ENCODE peak calls at places on chromosome 5, in ten cellular contexts. K, P, S, A, T, Z, O, I, D and L are unnamed samples.

GRCh38 chr5:100161868-100162267 is 373.3 kb upstream of the FAM174A start:
- DNase-seq in D (no peak), Z (no peak), T (no peak), I (no peak), P (no peak), A (no peak), O (no peak), S (no peak), K (no peak), L (no peak)

GRCh38 chr5:107831612-107832395 is 161.1 kb upstream of the EFNA5 start:
- DNase-seq in D (no peak), Z (no peak), I (no peak), S (no peak), P (no peak), K (peak; percentile 74), T (peak; percentile 97), A (no peak), O (no peak), L (no peak)

GRCh38 chr5:61055434-61056006 is 106.7 kb downstream of the SMIM15 start:
- DNase-seq in I (peak; percentile 23), Z (peak; percentile 12), T (peak; percentile 58), P (peak; percentile 25), D (no peak), S (no peak), K (peak; percentile 20), A (peak; percentile 52), O (no peak), L (peak; percentile 27)

GRCh38 chr5:87132696-87133095 is 135.0 kb upstream of the RASA1 start:
- DNase-seq in I (no peak), D (no peak), Z (no peak), S (no peak), K (no peak), A (no peak), T (no peak), O (no peak), P (no peak), L (no peak)

GRCh38 chr5:55985181-55985580 is 9.6 kb downstream of the IL6ST start:
- DNase-seq in P (no peak), K (no peak), O (no peak), S (no peak), D (no peak), A (no peak), I (no peak), T (no peak), Z (no peak), L (no peak)

GRCh38 chr5:23012842-23013241 is 159.7 kb upstream of the CDH12 start:
- DNase-seq in S (no peak), K (no peak), I (no peak), D (no peak), O (no peak), A (no peak), T (no peak), Z (no peak), P (no peak), L (peak; percentile 15)

GRCh38 chr5:10513501-10514442 is 50.1 kb upstream of the ANKRD33B start:
- DNase-seq in S (peak; percentile 83), T (peak; percentile 96), I (no peak), K (peak; percentile 61), O (no peak), Z (no peak), P (peak; percentile 90), D (no peak), A (peak; percentile 52), L (no peak)

GRCh38 chr5:95043234-95043633 is 241.7 kb downstream of the MCTP1 start:
- DNase-seq in T (no peak), Z (no peak), P (no peak), I (no peak), O (no peak), D (no peak), A (no peak), K (no peak), S (no peak), L (no peak)

GRCh38 chr5:148984333-148984732 is 78.5 kb downstream of the SH3TC2 start:
- DNase-seq in O (no peak), P (peak; percentile 85), S (peak; percentile 42), D (no peak), T (no peak), K (peak; percentile 58), Z (no peak), A (no peak), I (no peak), L (no peak)

GRCh38 chr5:122985006-122985700 is 51.4 kb downstream of the PPIC start:
- DNase-seq in D (no peak), Z (no peak), K (no peak), P (no peak), T (no peak), S (no peak), O (no peak), I (no peak), A (no peak), L (no peak)

GRCh38 chr5:128328479-128328878 is 209.6 kb downstream of the FBN2 start:
- DNase-seq in Z (no peak), K (no peak), O (no peak), D (no peak), S (no peak), A (no peak), T (no peak), I (no peak), P (no peak), L (no peak)

GRCh38 chr5:128327973-128328372 is 210.1 kb downstream of the FBN2 start:
- DNase-seq in D (no peak), T (no peak), I (no peak), A (no peak), Z (no peak), S (no peak), P (no peak), K (no peak), O (no peak), L (no peak)

GRCh38 chr5:128334010-128334716 is 203.9 kb downstream of the FBN2 start:
- DNase-seq in T (no peak), S (no peak), Z (no peak), P (no peak), A (no peak), D (no peak), I (no peak), K (no peak), O (no peak), L (no peak)

GRCh38 chr5:128329542-128329941 is 208.5 kb downstream of the FBN2 start:
- DNase-seq in I (no peak), A (no peak), D (no peak), O (no peak), S (no peak), K (no peak), T (no peak), P (no peak), Z (no peak), L (no peak)

DNA sequence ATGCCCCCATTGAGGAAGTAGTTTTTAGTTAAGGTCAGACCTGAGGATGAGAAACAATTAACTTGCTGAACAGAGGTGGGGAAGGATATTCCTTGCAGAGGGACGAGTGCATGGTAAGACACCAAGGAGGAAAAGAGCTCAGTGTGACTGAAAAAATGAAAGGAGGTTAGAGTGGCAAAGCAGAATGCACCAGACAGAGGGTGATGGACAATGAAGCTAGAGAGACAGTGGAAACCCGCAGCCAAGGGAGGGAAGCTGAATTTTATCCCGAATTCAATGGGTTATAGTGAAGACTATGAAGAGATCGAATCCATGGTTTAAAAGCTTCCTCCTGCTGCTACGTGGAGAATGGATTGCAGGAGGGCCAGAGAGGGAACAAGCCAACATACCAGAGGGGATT is 206.8 kb downstream of the FBN2 start:
- DNase-seq in Z (no peak), S (no peak), O (no peak), K (no peak), A (no peak), P (no peak), I (no peak), D (no peak), T (no peak), L (no peak)
- TF ChIP-seq CTCF in Z (no peak), S (no peak), O (no peak), K (no peak), A (no peak), P (no peak), I (no peak), D (no peak), T (no peak), L (no peak)

DNA sequence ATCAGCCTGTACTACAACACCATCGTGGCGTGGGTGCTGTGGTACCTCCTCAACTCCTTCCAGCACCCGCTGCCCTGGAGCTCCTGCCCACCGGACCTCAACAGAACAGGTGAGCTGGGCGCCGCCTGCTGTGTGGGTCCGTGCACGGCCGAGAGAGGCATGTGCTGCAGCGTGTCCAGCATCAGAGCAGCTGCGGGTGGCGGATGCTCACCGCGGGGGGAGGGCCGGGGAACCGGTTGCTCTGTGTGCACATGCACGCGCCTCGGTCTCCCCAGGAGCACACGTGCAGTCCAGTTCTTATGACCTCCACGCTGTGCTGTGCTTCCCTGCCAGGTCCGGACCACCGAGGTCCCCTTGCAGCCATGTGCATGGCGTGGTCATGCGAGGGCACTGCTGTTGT is 7.6 kb downstream of the SLC6A18 start:
- DNase-seq in S (no peak), Z (no peak), P (no peak), D (no peak), O (no peak), K (no peak), I (no peak), T (no peak), A (no peak), L (no peak)
- TF ChIP-seq CTCF in S (no peak), Z (no peak), P (no peak), D (no peak), O (no peak), K (no peak), I (no peak), T (no peak), A (no peak), L (no peak)

GRCh38 chr5:72355706-72356299 is 35.6 kb downstream of the PTCD2 start:
- DNase-seq in A (peak; percentile 61), D (no peak), K (peak; percentile 35), P (no peak), I (no peak), T (peak; percentile 43), Z (no peak), O (no peak), S (peak; percentile 45), L (no peak)
- TF ChIP-seq CTCF in A (peak; percentile 68), D (peak; percentile 73), K (peak; percentile 46), P (peak; percentile 55), I (peak; percentile 33), T (peak; percentile 58), Z (no peak), O (peak; percentile 49), S (peak; percentile 71), L (peak; percentile 34)

DNA sequence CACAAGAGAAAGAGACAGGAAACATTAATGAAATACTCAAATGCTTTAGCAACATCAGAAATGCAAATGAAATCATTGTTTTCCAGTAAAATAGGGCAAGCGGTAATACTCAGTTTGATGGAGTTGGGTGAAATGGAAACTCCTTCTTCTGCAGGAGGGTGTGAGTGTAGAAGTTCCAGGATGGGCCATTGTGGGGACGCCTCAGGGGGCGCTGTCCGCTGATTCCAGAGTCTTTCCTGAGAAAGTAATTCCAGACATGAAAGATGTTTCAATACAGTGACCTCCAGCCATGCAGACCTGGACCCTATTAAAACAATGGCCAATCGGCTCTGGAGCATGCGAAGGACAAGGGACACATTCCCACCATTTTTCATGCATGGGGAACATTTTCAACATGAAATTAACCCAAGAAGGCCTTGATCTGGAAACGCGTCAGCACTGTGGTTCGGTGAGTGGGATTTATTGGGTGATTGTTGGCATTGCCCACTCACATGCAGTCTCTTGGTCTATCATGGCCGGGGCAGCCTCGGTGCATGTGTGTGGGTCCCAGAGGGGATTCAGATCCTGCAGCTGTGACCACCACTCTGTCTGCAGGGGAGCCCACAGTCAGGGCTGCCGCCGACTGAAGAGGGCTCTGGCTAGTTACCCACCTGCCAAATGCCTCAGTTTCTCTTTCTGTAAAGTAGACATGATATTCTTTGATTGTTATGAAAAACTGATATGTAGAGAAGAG is 132.6 kb upstream of the IRX4 start:
- DNase-seq in D (no peak), Z (no peak), K (no peak), A (peak; percentile 38), T (no peak), S (no peak), P (no peak), O (no peak), I (no peak), L (no peak)
- TF ChIP-seq CTCF in D (no peak), Z (no peak), K (no peak), A (peak; percentile 61), T (no peak), S (peak; percentile 64), P (no peak), O (no peak), I (no peak), L (no peak)